ENCODE peak calls at places on chromosome 17, in seven cellular contexts. O is endothelial cell; Y is neural progenitor cell; H is stimulated activated CD8-positive, alpha-beta memory T cell treated with anti-CD3 and anti-CD28 coated beads, Interleukin-2, amount 100 ng/mL, for 48 hours; A is A673; V is GM23338; N is omental fat pad. E is an unnamed sample.

GRCh38 chr17:73595068-73595865 is 49.0 kb downstream of the SDK2 start:
- DNase-seq in Y (peak; percentile 64), V (peak; percentile 72), A (peak; percentile 15), N (no peak), H (no peak), O (peak; percentile 47), E (no peak)

GRCh38 chr17:63843387-63844292 is 1.2 kb upstream of the SMARCD2 start:
- DNase-seq in O (no peak), A (no peak), Y (no peak), H (no peak), V (no peak), N (no peak), E (no peak)

GRCh38 chr17:78384479-78385175 is 6.2 kb downstream of the PGS1 start:
- DNase-seq in A (no peak), N (no peak), V (no peak), H (no peak), Y (no peak), O (no peak), E (no peak)

GRCh38 chr17:80989586-80989913 is 2.1 kb upstream of the CHMP6 start:
- DNase-seq in H (no peak), O (no peak), A (no peak), Y (no peak), N (no peak), V (no peak), E (no peak)

GRCh38 chr17:45289316-45290268 is 27.2 kb downstream of the MAP3K14 start:
- DNase-seq in V (no peak), H (no peak), N (no peak), A (no peak), O (no peak), Y (no peak), E (no peak)

GRCh38 chr17:38417210-38417951 is 10.9 kb upstream of the ARHGAP23 start:
- DNase-seq in A (no peak), O (no peak), N (no peak), Y (no peak), H (no peak), V (no peak), E (no peak)

GRCh38 chr17:2724783-2725164 is 13.2 kb upstream of the CLUH start:
- DNase-seq in N (no peak), V (peak; percentile 88), O (peak; percentile 61), Y (peak; percentile 91), H (peak; percentile 30), A (peak; percentile 71), E (peak; percentile 31)

GRCh38 chr17:42315402-42316156 is 27.3 kb downstream of the STAT5A start:
- DNase-seq in A (no peak), V (no peak), Y (no peak), N (no peak), H (no peak), O (no peak), E (no peak)

GRCh38 chr17:30831257-30831656 is 509 bp upstream of the ATAD5 start:
- DNase-seq in V (peak; percentile 63), N (no peak), H (no peak), A (peak; percentile 23), Y (peak; percentile 43), O (no peak), E (peak; percentile 23)

GRCh38 chr17:39001703-39002637 is 34.8 kb upstream of the FBXO47 start:
- DNase-seq in O (no peak), N (peak; percentile 54), V (peak; percentile 46), A (peak; percentile 19), Y (no peak), H (no peak), E (no peak)

GRCh38 chr17:51050291-51051033 is 70.2 kb downstream of the SPAG9 start:
- DNase-seq in A (no peak), O (no peak), H (no peak), V (no peak), Y (no peak), N (no peak), E (peak; percentile 18)

GRCh38 chr17:37131064-37131463 is 182.3 kb downstream of the AATF start:
- DNase-seq in A (no peak), O (no peak), H (no peak), N (no peak), V (peak; percentile 27), Y (peak; percentile 84), E (peak; percentile 75)

GRCh38 chr17:21295036-21295952 is 10.8 kb downstream of the MAP2K3 start:
- DNase-seq in H (no peak), A (no peak), Y (no peak), O (no peak), N (no peak), V (no peak), E (no peak)

GRCh38 chr17:600576-601301 is 113.9 kb downstream of the VPS53 start:
- DNase-seq in O (no peak), N (no peak), H (no peak), Y (no peak), V (no peak), A (peak; percentile 3), E (no peak)

GRCh38 chr17:66523378-66524174 is 221.2 kb downstream of the PRKCA start:
- DNase-seq in A (no peak), N (no peak), Y (no peak), V (no peak), O (no peak), H (no peak), E (no peak)

GRCh38 chr17:17824780-17825614 is 11.8 kb downstream of the SREBF1 start:
- DNase-seq in V (peak; percentile 61), O (no peak), Y (peak; percentile 42), A (no peak), N (no peak), H (no peak), E (peak; percentile 26)

GRCh38 chr17:16872836-16873653 is 98.9 kb downstream of the TNFRSF13B start:
- DNase-seq in V (peak; percentile 79), O (peak; percentile 58), A (peak; percentile 70), H (peak; percentile 34), Y (peak; percentile 71), N (no peak), E (peak; percentile 16)

GRCh38 chr17:31584436-31585279 is 193.2 kb downstream of the RAB11FIP4 start:
- DNase-seq in V (no peak), A (no peak), Y (no peak), O (no peak), H (no peak), N (no peak), E (peak; percentile 21)

GRCh38 chr17:76137026-76137350 is 4.1 kb downstream of the FOXJ1 start:
- DNase-seq in N (no peak), V (no peak), A (no peak), H (no peak), Y (no peak), O (no peak), E (no peak)

GRCh38 chr17:17575360-17576251 is 15.9 kb downstream of the PEMT start:
- DNase-seq in O (no peak), V (no peak), H (no peak), N (no peak), Y (no peak), A (no peak), E (no peak)

GRCh38 chr17:49387374-49388289 is 25.6 kb upstream of the ZNF652 start:
- DNase-seq in H (no peak), Y (no peak), A (no peak), N (no peak), V (no peak), O (no peak), E (no peak)

GRCh38 chr17:66549312-66549705 is 246.9 kb downstream of the PRKCA start:
- DNase-seq in V (peak; percentile 53), A (no peak), Y (no peak), N (no peak), O (no peak), H (no peak), E (no peak)

GRCh38 chr17:27532269-27533067 is 76.2 kb downstream of the KSR1 start:
- DNase-seq in Y (no peak), V (peak; percentile 28), A (peak; percentile 21), H (no peak), N (no peak), O (no peak), E (no peak)

GRCh38 chr17:19978803-19979202 is 1.2 kb upstream of the AKAP10 start:
- DNase-seq in O (no peak), Y (no peak), N (no peak), V (no peak), H (no peak), A (no peak), E (no peak)

GRCh38 chr17:60557805-60558204 is 31.8 kb upstream of the APPBP2 start:
- DNase-seq in N (no peak), O (no peak), A (no peak), H (no peak), Y (no peak), V (peak; percentile 49), E (no peak)

GRCh38 chr17:57889892-57890856 is 40.3 kb upstream of the MRPS23 start:
- DNase-seq in O (no peak), V (no peak), H (no peak), Y (no peak), A (no peak), N (peak; percentile 61), E (no peak)

GRCh38 chr17:35812456-35812855 is 3.2 kb downstream of the TAF15 start:
- DNase-seq in Y (no peak), A (no peak), N (no peak), O (no peak), V (no peak), H (no peak), E (no peak)

GRCh38 chr17:4893721-4894560 is 5.4 kb upstream of the C17orf107 start:
- DNase-seq in V (no peak), O (no peak), N (no peak), H (no peak), Y (no peak), A (no peak), E (no peak)

GRCh38 chr17:38894276-38894675 is 24.4 kb downstream of the LASP1 start:
- DNase-seq in N (no peak), H (no peak), A (no peak), O (no peak), V (no peak), Y (no peak), E (no peak)

GRCh38 chr17:79923974-79924638 is 84.9 kb upstream of the CBX4 start:
- DNase-seq in V (peak; percentile 93), H (peak; percentile 42), Y (peak; percentile 90), A (peak; percentile 71), O (peak; percentile 95), N (no peak), E (peak; percentile 14)

GRCh38 chr17:7982171-7982570 is 20.2 kb upstream of the GUCY2D start:
- DNase-seq in O (no peak), A (no peak), Y (no peak), N (no peak), H (no peak), V (no peak), E (no peak)

GRCh38 chr17:4498461-4499397 is at the start of gene SPNS2:
- DNase-seq in N (no peak), Y (peak; percentile 90), A (peak; percentile 77), V (peak; percentile 88), H (peak; percentile 58), O (peak; percentile 73), E (peak; percentile 45)

GRCh38 chr17:44191941-44192496 is 5.2 kb downstream of the TMUB2 start:
- DNase-seq in H (no peak), Y (no peak), A (no peak), V (peak; percentile 83), O (no peak), N (no peak), E (no peak)

GRCh38 chr17:9522074-9522473 is 53.5 kb downstream of the STX8 start:
- DNase-seq in H (no peak), V (peak; percentile 72), N (no peak), O (peak; percentile 30), Y (peak; percentile 75), A (peak; percentile 71), E (peak; percentile 28)

GRCh38 chr17:47239663-47240374 is 13.8 kb upstream of the ITGB3 start:
- DNase-seq in A (peak; percentile 80), N (peak; percentile 66), Y (no peak), O (no peak), H (no peak), V (no peak), E (peak; percentile 30)

E was measured in HAP-1.